ENCODE peak calls at places on chromosomes 4 and X, in four cellular contexts. V, S, B and W are unnamed samples.

GRCh38 chr4:81913427-81913878 is 441.7 kb upstream of the RASGEF1B start:
- DNase-seq in V (peak), S (no peak), B (peak), W (peak)

GRCh38 chr4:63578383-63578782 is 830.9 kb downstream of the TECRL start:
- DNase-seq in V (peak), B (no peak), S (no peak), W (no peak)

GRCh38 chr4:55378617-55379467 is 16.9 kb upstream of the TMEM165 start:
- DNase-seq in S (no peak), B (no peak), V (no peak), W (no peak)

GRCh38 chrX:154083134-154083517 is 14.4 kb downstream of the MECP2 start:
- DNase-seq in V (no peak), S (no peak), B (no peak), W (no peak)

GRCh38 chr4:90174622-90175023 is 47.4 kb downstream of the CCSER1 start:
- DNase-seq in B (no peak), S (no peak), V (no peak), W (no peak)

GRCh38 chr4:46927201-46927600 is 18.2 kb upstream of the COX7B2 start:
- DNase-seq in V (no peak), B (no peak), S (no peak), W (no peak)

GRCh38 chr4:83110222-83110945 is 4.1 kb downstream of the PLAC8 start:
- DNase-seq in S (peak), B (peak), V (peak), W (peak)

GRCh38 chr4:71807469-71807868 is 23.6 kb upstream of the GC start:
- DNase-seq in S (no peak), V (no peak), B (no peak), W (no peak)

GRCh38 chrX:110442631-110443030 is 84.0 kb downstream of the RTL9 start:
- DNase-seq in S (no peak), B (peak), V (peak), W (peak)

GRCh38 chrX:38561951-38562719 is 793 bp downstream of the TSPAN7 start:
- DNase-seq in S (no peak), B (peak), V (peak), W (no peak)

GRCh38 chrX:98962996-98963395 is 1447.1 kb downstream of the PCDH19 start:
- DNase-seq in B (no peak), S (no peak), V (no peak), W (no peak)

GRCh38 chr4:139171878-139172691 is 4.9 kb downstream of the ELF2 start:
- DNase-seq in B (peak), S (no peak), V (no peak), W (peak)

GRCh38 chrX:32408389-32408788 is 803.0 kb downstream of the DMD start:
- DNase-seq in B (no peak), V (no peak), S (no peak), W (no peak)

GRCh38 chr4:61520688-61521160 is 320.6 kb downstream of the ADGRL3 start:
- DNase-seq in B (no peak), V (no peak), S (no peak), W (no peak)

GRCh38 chr4:150242820-150243458 is 164.7 kb downstream of the DCLK2 start:
- DNase-seq in V (peak), S (no peak), B (no peak), W (peak)

GRCh38 chr4:97778174-97778573 is 365.1 kb downstream of the STPG2 start:
- DNase-seq in V (no peak), B (no peak), S (no peak), W (no peak)

GRCh38 chr4:36006226-36006625 is 238.1 kb downstream of the ARAP2 start:
- DNase-seq in B (no peak), S (no peak), V (no peak), W (no peak)

GRCh38 chr4:139866270-139866962 is 200.8 kb downstream of the MGST2 start:
- DNase-seq in B (no peak), S (no peak), V (no peak), W (no peak)

GRCh38 chr4:128060130-128060619 is 937 bp upstream of the LARP1B start:
- DNase-seq in S (no peak), V (no peak), B (no peak), W (peak)
- TF ChIP-seq TARDBP in S (no peak), V (no peak), B (no peak), W (no peak)

GRCh38 chr4:26084414-26084813 is 170.4 kb downstream of the SMIM20 start:
- DNase-seq in V (no peak), S (no peak), B (no peak), W (no peak)

GRCh38 chr4:26080876-26081628 is 167.0 kb downstream of the SMIM20 start:
- DNase-seq in S (no peak), B (no peak), V (no peak), W (no peak)

GRCh38 chr4:26083987-26084386 is 170.0 kb downstream of the SMIM20 start:
- DNase-seq in V (peak), S (peak), B (no peak), W (no peak)

GRCh38 chr4:26082565-26082964 is 168.5 kb downstream of the SMIM20 start:
- DNase-seq in S (no peak), B (no peak), V (no peak), W (no peak)

GRCh38 chr4:26081795-26082498 is 167.9 kb downstream of the SMIM20 start:
- DNase-seq in B (peak), V (peak), S (no peak), W (peak)
- TF ChIP-seq TARDBP in B (no peak), V (no peak), S (no peak), W (no peak)

DNA sequence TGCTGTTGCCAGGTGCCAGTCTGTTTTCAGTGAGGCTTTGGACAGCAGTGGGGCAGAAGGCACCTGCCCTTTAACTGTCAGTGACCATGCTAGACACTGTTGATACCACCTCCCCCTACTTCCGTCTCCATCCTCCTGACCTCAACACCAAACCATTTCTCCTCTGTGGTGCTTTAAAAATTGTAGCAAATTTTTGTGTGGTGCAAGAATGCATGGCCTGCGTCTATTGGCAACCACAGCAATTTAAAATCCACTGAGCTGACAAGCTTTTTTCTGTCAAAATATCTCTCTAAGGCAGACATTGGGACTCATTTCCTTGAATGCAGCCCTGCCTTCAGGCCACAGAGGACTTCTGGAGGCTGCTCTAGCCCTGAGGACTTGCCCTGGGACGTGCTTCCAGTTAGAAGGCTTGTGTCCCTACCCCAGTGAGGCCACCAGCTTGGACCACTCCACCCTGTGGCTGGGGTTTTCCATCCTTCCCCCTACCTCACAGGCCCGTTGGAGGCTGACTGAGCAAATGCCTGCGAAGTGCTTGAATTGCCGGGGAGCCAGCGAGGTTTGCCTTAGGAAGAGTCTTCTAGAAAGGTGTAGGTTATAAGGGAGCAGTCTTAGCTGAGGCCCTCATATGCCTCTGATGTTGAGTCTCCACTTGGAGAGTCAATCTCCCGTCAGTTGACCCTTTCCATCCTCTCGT is 6.9 kb downstream of the PRRG3 start:
- DNase-seq in B (no peak), V (no peak), S (no peak), W (no peak)
- TF ChIP-seq TARDBP in B (no peak), V (no peak), S (no peak), W (no peak)

DNA sequence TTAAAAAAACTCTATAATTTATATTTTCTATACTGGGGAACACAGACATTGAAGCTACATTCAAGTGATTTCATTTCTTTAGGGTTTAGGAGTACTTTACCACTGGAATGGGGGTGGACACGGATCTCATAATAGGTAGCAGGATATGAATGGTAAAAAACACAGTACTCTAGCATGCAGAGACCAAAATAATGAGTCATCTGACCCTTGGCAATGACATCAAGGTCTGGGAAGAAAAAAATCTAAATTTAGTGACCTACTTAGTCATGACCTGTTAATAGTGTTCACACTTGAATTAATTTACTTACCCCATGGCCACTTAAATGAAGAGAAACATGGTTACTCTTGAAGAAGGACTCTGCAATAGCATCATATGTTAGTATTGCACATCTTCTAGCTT is 187.9 kb downstream of the EPHA5 start:
- DNase-seq in S (no peak), V (no peak), B (no peak), W (no peak)
- TF ChIP-seq TARDBP in S (no peak), V (no peak), B (no peak), W (no peak)